ENCODE peak calls at places on chromosomes 16 and 17, in eight cellular contexts. U, H, N, X, Z, P, J and G are unnamed samples.

GRCh38 chr16:87203060-87203656 is 114.0 kb downstream of the C16orf95 start:
- DNase-seq in U (peak; percentile 87), P (peak; percentile 42), X (no peak), N (peak; percentile 77), H (peak; percentile 94), J (peak; percentile 25), Z (peak; percentile 86), G (no peak)

GRCh38 chr17:4161560-4162221 is 18.7 kb downstream of the CYB5D2 start:
- DNase-seq in N (no peak), Z (no peak), U (no peak), P (no peak), J (no peak), X (no peak), H (no peak), G (no peak)

GRCh38 chr17:46061435-46061834 is 62.4 kb downstream of the STH start:
- DNase-seq in N (no peak), Z (no peak), U (no peak), P (no peak), X (no peak), H (peak; percentile 30), J (no peak), G (no peak)

GRCh38 chr17:39979865-39980401 is 674 bp upstream of the PSMD3 start:
- DNase-seq in J (no peak), Z (no peak), H (no peak), U (peak; percentile 58), N (peak; percentile 19), P (no peak), X (no peak), G (no peak)

GRCh38 chr16:79492036-79492435 is 108.5 kb downstream of the MAF start:
- DNase-seq in X (no peak), U (no peak), Z (no peak), N (no peak), J (no peak), H (no peak), P (no peak), G (no peak)

GRCh38 chr17:12620200-12620720 is 45.4 kb upstream of the MYOCD start:
- DNase-seq in U (peak; percentile 81), J (no peak), P (no peak), X (no peak), H (no peak), Z (no peak), N (peak; percentile 80), G (no peak)

GRCh38 chr17:72534265-72534664 is 413.4 kb downstream of the SOX9 start:
- DNase-seq in H (no peak), J (no peak), Z (no peak), P (no peak), N (no peak), X (no peak), U (no peak), G (no peak)

GRCh38 chr17:66032082-66032712 is 159.7 kb downstream of the CEP112 start:
- DNase-seq in X (no peak), H (no peak), U (no peak), Z (no peak), J (no peak), N (no peak), P (no peak), G (no peak)

GRCh38 chr17:33322063-33322462 is 29.0 kb upstream of the ASIC2 start:
- DNase-seq in H (no peak), U (peak; percentile 26), X (no peak), N (no peak), P (no peak), Z (no peak), J (no peak), G (no peak)

GRCh38 chr17:50070908-50071680 is 15.2 kb downstream of the ITGA3 start:
- DNase-seq in J (no peak), P (no peak), U (no peak), X (no peak), H (no peak), Z (no peak), N (no peak), G (no peak)

GRCh38 chr17:383771-384621 is 31.4 kb upstream of the RPH3AL start:
- DNase-seq in P (no peak), H (no peak), J (no peak), U (no peak), X (no peak), N (no peak), Z (no peak), G (no peak)

GRCh38 chr17:73343168-73343634 is 31.4 kb upstream of the CDC42EP4 start:
- DNase-seq in P (peak; percentile 72), H (no peak), X (peak; percentile 66), U (peak; percentile 84), N (peak; percentile 88), Z (no peak), J (peak; percentile 86), G (peak; percentile 53)

GRCh38 chr17:56801506-56802178 is 32.1 kb downstream of the C17orf67 start:
- DNase-seq in J (no peak), X (no peak), N (no peak), H (no peak), Z (no peak), P (no peak), U (no peak), G (no peak)

GRCh38 chr16:83898463-83899271 is at the start of gene MLYCD:
- DNase-seq in H (peak; percentile 97), Z (peak; percentile 96), N (peak; percentile 58), J (peak; percentile 89), X (peak; percentile 84), P (no peak), U (peak; percentile 66), G (peak; percentile 92)

DNA sequence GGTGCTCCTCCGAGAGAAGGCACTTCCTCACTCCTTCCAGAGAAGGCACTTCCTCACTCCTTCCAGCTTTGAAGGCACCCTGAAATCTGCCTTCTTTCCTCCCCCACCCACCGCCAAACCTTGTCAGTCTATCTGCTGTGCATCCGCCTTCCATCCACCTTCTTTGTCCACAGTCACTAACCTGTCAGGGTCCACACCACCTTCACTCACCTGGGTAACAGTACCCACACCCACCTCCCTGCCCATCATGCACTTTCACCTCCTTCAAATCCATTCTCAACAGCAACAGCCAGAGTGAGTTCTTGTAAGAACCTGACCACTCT is 5.2 kb downstream of the CCDC102A start:
- DNase-seq in Z (no peak), U (no peak), J (peak; percentile 11), X (peak; percentile 5), N (no peak), P (no peak), H (no peak), G (no peak)
- H3K27ac ChIP-seq in Z (no peak overlapping the region), U (no peak overlapping the region), J (peak overlapping the region; percentile 71), X (no peak overlapping the region), N (no peak overlapping the region), P (no peak overlapping the region), H (no peak overlapping the region), G (no peak overlapping the region)

GRCh38 chr16:11542069-11542775 is 44.5 kb downstream of the LITAF start:
- DNase-seq in U (no peak), X (no peak), P (no peak), J (no peak), N (peak; percentile 45), H (peak; percentile 46), Z (no peak), G (no peak)

GRCh38 chr16:11550651-11551498 is 35.8 kb downstream of the LITAF start:
- DNase-seq in U (no peak), H (no peak), J (no peak), P (no peak), Z (no peak), N (no peak), X (no peak), G (no peak)

GRCh38 chr16:11547517-11547916 is 39.2 kb downstream of the LITAF start:
- DNase-seq in U (no peak), N (no peak), J (no peak), Z (no peak), X (no peak), P (no peak), H (no peak), G (no peak)

GRCh38 chr16:11543676-11544393 is 42.9 kb downstream of the LITAF start:
- DNase-seq in H (no peak), J (no peak), Z (no peak), X (no peak), P (no peak), N (no peak), U (no peak), G (no peak)

GRCh38 chr16:11546522-11547485 is 39.9 kb downstream of the LITAF start:
- DNase-seq in X (no peak), J (no peak), N (peak; percentile 85), U (peak; percentile 72), P (peak; percentile 59), Z (no peak), H (no peak), G (no peak)
- H3K27ac ChIP-seq in X (no peak overlapping the region), J (peak overlapping the region; percentile 76), N (peak overlapping the region; percentile 59), U (peak overlapping the region; percentile 50), P (peak overlapping the region; percentile 13), Z (no peak overlapping the region), H (no peak overlapping the region), G (no peak overlapping the region)

GRCh38 chr17:71057938-71058337 is 888.6 kb downstream of the KCNJ2 start:
- DNase-seq in N (no peak), X (no peak), U (no peak), J (no peak), H (no peak), P (no peak), Z (no peak), G (no peak)
- H3K27ac ChIP-seq in N (no peak overlapping the region), X (no peak overlapping the region), U (no peak overlapping the region), J (no peak overlapping the region), H (no peak overlapping the region), P (no peak overlapping the region), Z (no peak overlapping the region), G (no peak overlapping the region)

GRCh38 chr16:726438-727290 is at the start of the genes CCDC78 and HAGHL:
- DNase-seq in H (peak; percentile 95), Z (peak; percentile 91), X (peak; percentile 54), P (no peak), U (peak; percentile 24), N (peak; percentile 34), J (no peak), G (peak; percentile 74)
- H3K27ac ChIP-seq in H (peak within 1 kb of the TSS; percentile 52), Z (no peak within 1 kb of the TSS), X (no peak within 1 kb of the TSS), P (peak within 1 kb of the TSS; percentile 39), U (no peak within 1 kb of the TSS), N (peak within 1 kb of the TSS; percentile 76), J (no peak within 1 kb of the TSS), G (no peak within 1 kb of the TSS)

GRCh38 chr17:20998571-20999043 is 44.2 kb downstream of the USP22 start:
- DNase-seq in P (no peak), X (no peak), J (no peak), Z (no peak), U (no peak), H (no peak), N (no peak), G (no peak)
- H3K27ac ChIP-seq in P (no peak overlapping the region), X (no peak overlapping the region), J (peak overlapping the region; percentile 64), Z (no peak overlapping the region), U (no peak overlapping the region), H (peak overlapping the region; percentile 18), N (no peak overlapping the region), G (no peak overlapping the region)

DNA sequence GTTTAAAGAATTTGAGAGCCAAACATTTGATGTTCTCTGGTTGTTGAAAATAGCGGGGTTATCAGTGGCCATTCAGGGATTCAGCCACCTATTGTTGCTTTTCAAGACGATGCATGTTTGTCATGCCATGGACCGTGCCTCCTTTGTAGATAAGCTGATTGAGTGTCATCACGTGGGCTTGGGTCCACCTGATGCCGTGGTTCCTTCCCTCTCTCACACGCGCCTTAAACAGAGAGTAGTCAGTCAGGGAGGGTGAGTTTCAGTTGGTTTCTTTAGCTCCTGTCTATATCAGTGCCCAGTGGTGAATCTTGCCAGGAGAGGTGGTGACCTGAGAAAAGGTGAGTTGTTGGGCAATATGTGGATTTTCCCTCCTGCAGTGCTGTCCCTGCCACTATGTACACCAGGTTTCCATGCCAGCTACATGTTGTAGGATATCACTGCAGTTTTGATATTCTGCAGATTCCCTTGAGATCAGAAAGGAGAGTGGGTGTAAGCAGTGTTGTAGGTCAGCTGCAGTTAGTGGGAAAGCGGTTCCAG is 129.7 kb downstream of the LAT start:
- DNase-seq in Z (no peak), N (no peak), P (no peak), X (no peak), H (no peak), U (no peak), J (no peak), G (peak; percentile 37)
- H3K27ac ChIP-seq in Z (no peak overlapping the region), N (peak overlapping the region; percentile 85), P (peak overlapping the region; percentile 31), X (no peak overlapping the region), H (peak overlapping the region; percentile 55), U (no peak overlapping the region), J (peak overlapping the region; percentile 76), G (peak overlapping the region; percentile 54)